ENCODE peak calls at places on chromosomes 3 and 15, in four cellular contexts. C, R, J and D are unnamed samples.

GRCh38 chr15:43317566-43318184 is 12.7 kb downstream of the LCMT2 start:
- DNase-seq in C (no peak), R (no peak), J (no peak), D (no peak)

GRCh38 chr15:77029166-77030041 is 34.5 kb downstream of the PSTPIP1 start:
- DNase-seq in R (peak), C (peak), J (no peak), D (no peak)

GRCh38 chr3:161070252-161070930 is 34.8 kb downstream of the B3GALNT1 start:
- DNase-seq in R (no peak), C (no peak), J (no peak), D (no peak)

GRCh38 chr3:7779331-7779730 is 722.3 kb upstream of the LMCD1 start:
- DNase-seq in J (no peak), R (no peak), C (no peak), D (peak)

GRCh38 chr3:181974198-181974597 is 262.5 kb downstream of the SOX2 start:
- DNase-seq in R (no peak), C (no peak), J (no peak), D (no peak)

GRCh38 chr3:119308355-119308754 is 14.2 kb downstream of the ARHGAP31 start:
- DNase-seq in C (no peak), J (peak), R (no peak), D (peak)

GRCh38 chr3:36959821-36960220 is 15.0 kb upstream of the TRANK1 start:
- DNase-seq in R (no peak), C (no peak), J (no peak), D (no peak)

GRCh38 chr3:71771126-71771525 is 13.8 kb downstream of the PROK2 start:
- DNase-seq in C (no peak), J (no peak), R (peak), D (no peak)

GRCh38 chr15:25679964-25680658 is 183.0 kb downstream of the ATP10A start:
- DNase-seq in J (no peak), R (no peak), C (no peak), D (no peak)

GRCh38 chr3:113247051-113247450 is 35.7 kb downstream of the BOC start:
- DNase-seq in J (no peak), R (no peak), C (no peak), D (no peak)
- H4K5ac ChIP-seq in J (no peak), R (no peak), C (no peak), D (no peak)

DNA sequence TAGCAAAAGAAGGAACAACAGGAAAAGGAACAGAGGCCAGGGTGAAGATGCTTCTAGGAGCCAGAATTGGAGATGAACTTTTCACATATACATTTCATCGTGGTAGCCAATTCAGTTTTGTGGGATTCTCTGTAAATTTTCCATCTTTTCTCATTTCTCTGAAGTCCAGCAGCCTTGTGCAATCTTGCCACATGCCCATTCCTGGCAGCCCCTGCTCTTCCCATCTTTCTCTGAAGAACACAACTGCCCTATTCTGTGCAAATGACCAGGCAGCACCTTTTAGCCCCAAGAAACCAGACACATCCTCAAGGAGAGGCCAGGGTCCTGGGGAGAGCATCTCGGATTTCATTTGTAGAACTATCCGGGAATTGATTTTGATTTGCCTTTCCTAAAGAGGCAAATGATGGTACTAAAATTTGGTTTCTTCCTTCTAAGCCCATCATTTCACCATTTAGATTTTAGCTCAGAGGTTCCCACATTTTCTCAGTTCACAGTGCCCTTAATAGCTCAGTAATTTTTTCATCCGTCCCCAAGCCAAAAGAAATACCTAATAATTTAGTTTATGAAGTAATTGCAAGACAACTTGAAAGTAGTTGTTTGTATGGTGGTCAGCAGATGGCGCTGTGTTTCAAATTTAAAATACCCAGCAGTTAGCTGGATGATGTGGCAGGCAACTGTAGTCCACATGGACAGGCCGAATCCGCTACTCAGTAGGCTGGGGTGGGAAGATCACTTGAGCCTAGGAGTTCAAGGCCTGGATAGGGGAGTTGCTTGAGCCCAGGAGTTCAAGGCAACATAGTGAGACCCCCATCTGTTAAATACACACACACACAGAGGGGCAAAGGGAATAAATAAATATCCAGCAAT is 61.3 kb upstream of the ACKR4 start:
- DNase-seq in J (peak), C (peak), R (peak), D (peak)
- H2BK5ac ChIP-seq in J (peak), C (no peak), R (no peak), D (no peak)

DNA sequence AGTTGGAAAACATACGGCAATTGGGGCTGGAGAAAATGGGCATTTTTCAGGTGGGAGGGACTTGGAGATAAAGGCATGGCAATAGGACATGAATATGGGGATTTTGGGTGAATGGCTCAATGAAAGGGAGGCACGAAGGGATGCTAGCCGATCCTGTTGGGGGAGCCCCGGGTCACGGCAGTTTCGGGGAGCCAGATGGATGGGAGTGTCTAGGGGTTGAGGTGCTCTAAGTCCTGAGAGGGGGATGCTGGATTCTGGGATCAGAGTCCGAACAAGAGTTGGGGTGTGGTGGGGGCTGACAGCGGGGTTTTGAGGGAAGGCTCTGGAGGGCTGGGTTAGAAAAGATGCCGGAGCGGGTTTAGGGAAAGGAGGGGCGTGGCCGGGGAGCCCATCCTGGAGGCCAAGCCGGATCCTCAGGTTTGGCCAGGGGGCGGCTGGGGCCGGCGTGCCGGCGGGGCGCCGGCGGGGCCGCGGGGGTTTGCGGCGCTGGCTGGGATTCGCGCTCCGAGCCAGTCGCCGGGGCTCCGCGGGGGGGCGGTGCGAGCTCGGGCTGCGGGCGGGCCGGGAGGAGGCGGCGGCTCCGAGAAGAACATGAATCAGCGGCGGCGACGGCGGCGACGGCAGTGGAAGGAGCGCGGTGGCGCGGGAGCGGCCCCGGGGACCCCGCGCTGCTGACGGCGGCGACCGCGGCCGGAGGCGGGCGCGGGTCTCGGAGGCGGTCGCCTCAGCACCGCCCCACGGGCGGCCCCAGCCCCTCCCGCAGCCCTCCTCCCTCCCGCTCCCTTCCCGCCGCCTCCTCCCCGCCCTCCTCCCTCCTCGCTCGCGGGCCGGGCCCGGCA is at the start of gene TYRO3:
- DNase-seq in J (no peak), C (peak), R (peak), D (peak)
- H3K9ac ChIP-seq in J (peak), C (peak), R (peak), D (peak)

DNA sequence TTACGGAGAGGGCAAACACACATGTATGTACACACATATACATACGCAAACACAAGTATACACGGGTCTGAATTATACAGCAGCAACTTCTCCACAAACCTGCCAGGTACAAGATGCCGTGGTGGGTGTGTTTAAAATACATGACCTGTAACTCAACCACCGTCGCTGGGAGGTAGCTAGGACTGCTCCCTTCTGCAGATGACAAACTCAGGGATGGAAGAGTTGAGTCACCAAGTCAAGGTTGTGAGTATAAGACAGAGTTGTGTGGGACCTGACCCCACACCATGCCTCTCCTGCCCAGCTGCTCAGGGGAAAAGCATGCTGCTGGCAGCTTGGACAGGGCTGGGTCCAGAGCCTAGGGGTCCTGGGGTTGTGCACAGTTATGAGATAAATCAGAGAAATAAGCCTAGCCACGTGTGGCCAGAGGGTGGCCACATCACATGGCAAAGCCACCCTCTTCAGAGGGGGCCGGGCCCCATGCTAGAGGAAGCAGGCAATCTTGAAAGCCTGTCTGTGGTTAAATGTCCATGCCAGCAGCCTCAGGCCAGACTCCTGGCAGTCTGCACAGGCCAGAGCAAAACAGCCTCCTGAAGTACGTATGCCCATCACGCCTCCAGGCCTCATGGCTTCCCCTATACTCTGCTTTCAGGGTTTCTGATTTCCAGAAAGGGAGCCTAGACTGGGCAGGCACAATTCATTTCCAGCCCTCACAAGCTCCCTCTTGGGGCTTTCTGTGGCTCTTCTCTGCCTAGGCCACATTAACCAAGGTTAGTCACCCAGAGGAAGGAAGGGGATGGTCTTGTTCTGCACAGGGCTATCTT is 107.7 kb upstream of the RPL32 start:
- DNase-seq in R (no peak), C (no peak), J (peak), D (no peak)
- H4K5ac ChIP-seq in R (no peak), C (no peak), J (no peak), D (no peak)

GRCh38 chr15:69129026-69129385 is 31.4 kb upstream of the GLCE start:
- DNase-seq in C (no peak), R (no peak), J (no peak), D (no peak)

GRCh38 chr15:69127226-69127625 is 33.2 kb upstream of the GLCE start:
- DNase-seq in R (no peak), J (no peak), C (no peak), D (no peak)

GRCh38 chr15:69126054-69126469 is 34.4 kb upstream of the GLCE start:
- DNase-seq in R (no peak), J (peak), C (no peak), D (no peak)

GRCh38 chr15:69121198-69121828 is 39.1 kb upstream of the GLCE start:
- DNase-seq in C (no peak), J (no peak), R (no peak), D (no peak)

GRCh38 chr15:69125236-69125635 is 35.2 kb upstream of the GLCE start:
- DNase-seq in C (no peak), J (no peak), R (no peak), D (no peak)
- H2BK5ac ChIP-seq in C (no peak), J (no peak), R (no peak), D (no peak)